ENCODE peak calls at places on chromosomes 7 and 10, in nine cellular contexts. One of them, this sample, is unnamed.

GRCh38 chr7:15801565-15801964 is 115.1 kb upstream of the MEOX2 start:
- DNase-seq in SK-MEL-5: no peak
- DNase-seq in cardiac muscle cell: peak; percentile 84
- DNase-seq in GM10248: no peak
- DNase-seq in activated T-cell treated with anti-CD3 and anti-CD28 coated beads, Interleukin-2, amount 50 U/mL, for 72 hours: no peak
- DNase-seq in T-helper 17 cell: no peak
- DNase-seq in mesenteric fat pad: no peak
- DNase-seq in RPMI7951: peak; percentile 33
- DNase-seq in AG04449: peak; percentile 44
- DNase-seq in this sample: peak; percentile 73

GRCh38 chr7:155551785-155552611 is 5.6 kb upstream of the CNPY1 start:
- DNase-seq in AG04449: no peak
- DNase-seq in activated T-cell treated with anti-CD3 and anti-CD28 coated beads, Interleukin-2, amount 50 U/mL, for 72 hours: no peak
- DNase-seq in cardiac muscle cell: no peak
- DNase-seq in mesenteric fat pad: no peak
- DNase-seq in SK-MEL-5: no peak
- DNase-seq in T-helper 17 cell: no peak
- DNase-seq in RPMI7951: no peak
- DNase-seq in GM10248: no peak
- DNase-seq in this sample: no peak

GRCh38 chr7:157484411-157485081 is 147.7 kb downstream of the DNAJB6 start:
- DNase-seq in activated T-cell treated with anti-CD3 and anti-CD28 coated beads, Interleukin-2, amount 50 U/mL, for 72 hours: no peak
- DNase-seq in mesenteric fat pad: peak; percentile 73
- DNase-seq in AG04449: no peak
- DNase-seq in cardiac muscle cell: no peak
- DNase-seq in GM10248: no peak
- DNase-seq in T-helper 17 cell: no peak
- DNase-seq in RPMI7951: no peak
- DNase-seq in SK-MEL-5: no peak
- DNase-seq in this sample: no peak

GRCh38 chr7:102208826-102209225 is 77.8 kb upstream of the SH2B2 start:
- DNase-seq in RPMI7951: no peak
- DNase-seq in activated T-cell treated with anti-CD3 and anti-CD28 coated beads, Interleukin-2, amount 50 U/mL, for 72 hours: no peak
- DNase-seq in T-helper 17 cell: no peak
- DNase-seq in GM10248: no peak
- DNase-seq in AG04449: no peak
- DNase-seq in SK-MEL-5: no peak
- DNase-seq in cardiac muscle cell: no peak
- DNase-seq in mesenteric fat pad: no peak
- DNase-seq in this sample: no peak

GRCh38 chr10:970311-971149 is 17.7 kb upstream of the GTPBP4 start:
- DNase-seq in mesenteric fat pad: peak; percentile 71
- DNase-seq in T-helper 17 cell: no peak
- DNase-seq in GM10248: no peak
- DNase-seq in AG04449: no peak
- DNase-seq in SK-MEL-5: no peak
- DNase-seq in cardiac muscle cell: peak; percentile 9
- DNase-seq in activated T-cell treated with anti-CD3 and anti-CD28 coated beads, Interleukin-2, amount 50 U/mL, for 72 hours: no peak
- DNase-seq in RPMI7951: no peak
- DNase-seq in this sample: no peak

GRCh38 chr10:7789390-7789789 is 1.4 kb downstream of the ATP5F1C start:
- DNase-seq in SK-MEL-5: no peak
- DNase-seq in activated T-cell treated with anti-CD3 and anti-CD28 coated beads, Interleukin-2, amount 50 U/mL, for 72 hours: no peak
- DNase-seq in GM10248: no peak
- DNase-seq in T-helper 17 cell: no peak
- DNase-seq in AG04449: no peak
- DNase-seq in cardiac muscle cell: peak; percentile 42
- DNase-seq in RPMI7951: peak; percentile 61
- DNase-seq in mesenteric fat pad: no peak
- DNase-seq in this sample: peak; percentile 38

GRCh38 chr10:103458720-103459119 is at the start of gene CALHM1:
- DNase-seq in activated T-cell treated with anti-CD3 and anti-CD28 coated beads, Interleukin-2, amount 50 U/mL, for 72 hours: no peak
- DNase-seq in cardiac muscle cell: no peak
- DNase-seq in AG04449: no peak
- DNase-seq in RPMI7951: no peak
- DNase-seq in SK-MEL-5: no peak
- DNase-seq in mesenteric fat pad: no peak
- DNase-seq in T-helper 17 cell: no peak
- DNase-seq in GM10248: peak; percentile 86
- DNase-seq in this sample: no peak

GRCh38 chr7:30427296-30428080 is 51.1 kb downstream of the NOD1 start:
- DNase-seq in RPMI7951: no peak
- DNase-seq in mesenteric fat pad: peak; percentile 49
- DNase-seq in AG04449: no peak
- DNase-seq in GM10248: no peak
- DNase-seq in cardiac muscle cell: no peak
- DNase-seq in activated T-cell treated with anti-CD3 and anti-CD28 coated beads, Interleukin-2, amount 50 U/mL, for 72 hours: no peak
- DNase-seq in SK-MEL-5: no peak
- DNase-seq in T-helper 17 cell: no peak
- DNase-seq in this sample: no peak

GRCh38 chr10:122567056-122567660 is 6.6 kb downstream of the DMBT1 start:
- DNase-seq in GM10248: peak; percentile 41
- DNase-seq in T-helper 17 cell: no peak
- DNase-seq in activated T-cell treated with anti-CD3 and anti-CD28 coated beads, Interleukin-2, amount 50 U/mL, for 72 hours: peak; percentile 55
- DNase-seq in cardiac muscle cell: peak; percentile 32
- DNase-seq in SK-MEL-5: peak; percentile 58
- DNase-seq in AG04449: no peak
- DNase-seq in RPMI7951: peak; percentile 22
- DNase-seq in mesenteric fat pad: no peak
- DNase-seq in this sample: no peak

GRCh38 chr7:102152672-102153585 is 133.7 kb upstream of the SH2B2 start:
- DNase-seq in activated T-cell treated with anti-CD3 and anti-CD28 coated beads, Interleukin-2, amount 50 U/mL, for 72 hours: no peak
- DNase-seq in SK-MEL-5: peak; percentile 27
- DNase-seq in AG04449: no peak
- DNase-seq in T-helper 17 cell: no peak
- DNase-seq in cardiac muscle cell: peak; percentile 86
- DNase-seq in mesenteric fat pad: no peak
- DNase-seq in GM10248: no peak
- DNase-seq in RPMI7951: peak; percentile 10
- DNase-seq in this sample: peak; percentile 64

GRCh38 chr7:23016345-23017253 is 2.7 kb upstream of the HYCC1 start:
- DNase-seq in mesenteric fat pad: no peak
- DNase-seq in cardiac muscle cell: no peak
- DNase-seq in T-helper 17 cell: no peak
- DNase-seq in AG04449: no peak
- DNase-seq in RPMI7951: no peak
- DNase-seq in activated T-cell treated with anti-CD3 and anti-CD28 coated beads, Interleukin-2, amount 50 U/mL, for 72 hours: no peak
- DNase-seq in GM10248: no peak
- DNase-seq in SK-MEL-5: no peak
- DNase-seq in this sample: no peak

GRCh38 chr7:107837145-107837512 is 34.1 kb upstream of the SLC26A3 start:
- DNase-seq in activated T-cell treated with anti-CD3 and anti-CD28 coated beads, Interleukin-2, amount 50 U/mL, for 72 hours: no peak
- DNase-seq in RPMI7951: no peak
- DNase-seq in SK-MEL-5: no peak
- DNase-seq in mesenteric fat pad: no peak
- DNase-seq in cardiac muscle cell: no peak
- DNase-seq in AG04449: no peak
- DNase-seq in T-helper 17 cell: no peak
- DNase-seq in GM10248: no peak
- DNase-seq in this sample: no peak

GRCh38 chr7:4799508-4800268 is 24.3 kb downstream of the AP5Z1 start:
- DNase-seq in RPMI7951: no peak
- DNase-seq in cardiac muscle cell: peak; percentile 19
- DNase-seq in T-helper 17 cell: no peak
- DNase-seq in AG04449: no peak
- DNase-seq in activated T-cell treated with anti-CD3 and anti-CD28 coated beads, Interleukin-2, amount 50 U/mL, for 72 hours: no peak
- DNase-seq in GM10248: no peak
- DNase-seq in mesenteric fat pad: no peak
- DNase-seq in SK-MEL-5: no peak
- DNase-seq in this sample: no peak

GRCh38 chr7:47393406-47393805 is 188.5 kb downstream of the TNS3 start:
- DNase-seq in cardiac muscle cell: no peak
- DNase-seq in GM10248: no peak
- DNase-seq in T-helper 17 cell: no peak
- DNase-seq in SK-MEL-5: no peak
- DNase-seq in RPMI7951: no peak
- DNase-seq in mesenteric fat pad: peak; percentile 55
- DNase-seq in activated T-cell treated with anti-CD3 and anti-CD28 coated beads, Interleukin-2, amount 50 U/mL, for 72 hours: no peak
- DNase-seq in AG04449: no peak
- DNase-seq in this sample: no peak

GRCh38 chr7:98250789-98251188 is 1.2 kb downstream of the TECPR1 start:
- DNase-seq in GM10248: peak; percentile 68
- DNase-seq in RPMI7951: no peak
- DNase-seq in activated T-cell treated with anti-CD3 and anti-CD28 coated beads, Interleukin-2, amount 50 U/mL, for 72 hours: peak; percentile 57
- DNase-seq in T-helper 17 cell: no peak
- DNase-seq in AG04449: no peak
- DNase-seq in mesenteric fat pad: no peak
- DNase-seq in cardiac muscle cell: no peak
- DNase-seq in SK-MEL-5: no peak
- DNase-seq in this sample: no peak

GRCh38 chr7:139852482-139852845 is 23.4 kb downstream of the TBXAS1 start:
- DNase-seq in cardiac muscle cell: no peak
- DNase-seq in GM10248: no peak
- DNase-seq in SK-MEL-5: no peak
- DNase-seq in AG04449: no peak
- DNase-seq in RPMI7951: no peak
- DNase-seq in activated T-cell treated with anti-CD3 and anti-CD28 coated beads, Interleukin-2, amount 50 U/mL, for 72 hours: no peak
- DNase-seq in mesenteric fat pad: no peak
- DNase-seq in T-helper 17 cell: no peak
- DNase-seq in this sample: no peak

GRCh38 chr10:116272497-116273221 is at the start of gene GFRA1:
- DNase-seq in GM10248: peak; percentile 22
- DNase-seq in mesenteric fat pad: peak; percentile 91
- DNase-seq in activated T-cell treated with anti-CD3 and anti-CD28 coated beads, Interleukin-2, amount 50 U/mL, for 72 hours: no peak
- DNase-seq in cardiac muscle cell: peak; percentile 12
- DNase-seq in SK-MEL-5: no peak
- DNase-seq in RPMI7951: no peak
- DNase-seq in T-helper 17 cell: no peak
- DNase-seq in AG04449: no peak
- DNase-seq in this sample: no peak

GRCh38 chr10:10222288-10222945 is 795.3 kb upstream of the CELF2 start:
- DNase-seq in mesenteric fat pad: no peak
- DNase-seq in cardiac muscle cell: peak; percentile 73
- DNase-seq in GM10248: no peak
- DNase-seq in activated T-cell treated with anti-CD3 and anti-CD28 coated beads, Interleukin-2, amount 50 U/mL, for 72 hours: no peak
- DNase-seq in SK-MEL-5: no peak
- DNase-seq in RPMI7951: no peak
- DNase-seq in AG04449: no peak
- DNase-seq in T-helper 17 cell: no peak
- DNase-seq in this sample: peak; percentile 25

GRCh38 chr7:100983451-100984187 is 14.3 kb downstream of the MUC12 start:
- DNase-seq in mesenteric fat pad: no peak
- DNase-seq in RPMI7951: no peak
- DNase-seq in GM10248: no peak
- DNase-seq in cardiac muscle cell: peak; percentile 18
- DNase-seq in AG04449: peak; percentile 73
- DNase-seq in SK-MEL-5: no peak
- DNase-seq in activated T-cell treated with anti-CD3 and anti-CD28 coated beads, Interleukin-2, amount 50 U/mL, for 72 hours: no peak
- DNase-seq in T-helper 17 cell: no peak
- DNase-seq in this sample: peak; percentile 56

GRCh38 chr7:158705234-158705890 is 758 bp upstream of the NCAPG2 start:
- DNase-seq in SK-MEL-5: peak; percentile 27
- DNase-seq in AG04449: no peak
- DNase-seq in mesenteric fat pad: no peak
- DNase-seq in GM10248: no peak
- DNase-seq in RPMI7951: peak; percentile 51
- DNase-seq in activated T-cell treated with anti-CD3 and anti-CD28 coated beads, Interleukin-2, amount 50 U/mL, for 72 hours: no peak
- DNase-seq in cardiac muscle cell: no peak
- DNase-seq in T-helper 17 cell: no peak
- DNase-seq in this sample: no peak

GRCh38 chr10:6203331-6204062 is 765 bp downstream of the PFKFB3 start:
- DNase-seq in cardiac muscle cell: peak; percentile 64
- DNase-seq in RPMI7951: peak; percentile 75
- DNase-seq in activated T-cell treated with anti-CD3 and anti-CD28 coated beads, Interleukin-2, amount 50 U/mL, for 72 hours: peak; percentile 84
- DNase-seq in SK-MEL-5: peak; percentile 43
- DNase-seq in T-helper 17 cell: peak; percentile 45
- DNase-seq in GM10248: peak; percentile 85
- DNase-seq in AG04449: no peak
- DNase-seq in mesenteric fat pad: no peak
- DNase-seq in this sample: peak; percentile 30

GRCh38 chr7:27091936-27092752 is 3.7 kb downstream of the HOXA1 start:
- DNase-seq in cardiac muscle cell: no peak
- DNase-seq in mesenteric fat pad: no peak
- DNase-seq in AG04449: no peak
- DNase-seq in T-helper 17 cell: no peak
- DNase-seq in activated T-cell treated with anti-CD3 and anti-CD28 coated beads, Interleukin-2, amount 50 U/mL, for 72 hours: no peak
- DNase-seq in SK-MEL-5: no peak
- DNase-seq in GM10248: no peak
- DNase-seq in RPMI7951: no peak
- DNase-seq in this sample: no peak

GRCh38 chr10:48767752-48768450 is 83.2 kb downstream of the WDFY4 start:
- DNase-seq in mesenteric fat pad: peak; percentile 67
- DNase-seq in AG04449: no peak
- DNase-seq in activated T-cell treated with anti-CD3 and anti-CD28 coated beads, Interleukin-2, amount 50 U/mL, for 72 hours: no peak
- DNase-seq in cardiac muscle cell: no peak
- DNase-seq in SK-MEL-5: no peak
- DNase-seq in RPMI7951: no peak
- DNase-seq in T-helper 17 cell: no peak
- DNase-seq in GM10248: no peak
- DNase-seq in this sample: no peak

GRCh38 chr10:108180883-108181282 is 1016.4 kb upstream of the SORCS1 start:
- DNase-seq in mesenteric fat pad: no peak
- DNase-seq in T-helper 17 cell: no peak
- DNase-seq in GM10248: no peak
- DNase-seq in AG04449: no peak
- DNase-seq in RPMI7951: peak; percentile 56
- DNase-seq in activated T-cell treated with anti-CD3 and anti-CD28 coated beads, Interleukin-2, amount 50 U/mL, for 72 hours: no peak
- DNase-seq in cardiac muscle cell: no peak
- DNase-seq in SK-MEL-5: no peak
- DNase-seq in this sample: peak; percentile 9

GRCh38 chr10:102674566-102674965 is 30.3 kb downstream of the TRIM8 start:
- DNase-seq in mesenteric fat pad: no peak
- DNase-seq in T-helper 17 cell: no peak
- DNase-seq in GM10248: peak; percentile 26
- DNase-seq in cardiac muscle cell: no peak
- DNase-seq in activated T-cell treated with anti-CD3 and anti-CD28 coated beads, Interleukin-2, amount 50 U/mL, for 72 hours: no peak
- DNase-seq in AG04449: no peak
- DNase-seq in RPMI7951: no peak
- DNase-seq in SK-MEL-5: no peak
- DNase-seq in this sample: no peak

GRCh38 chr10:80462986-80463741 is 9.1 kb downstream of the TSPAN14 start:
- DNase-seq in AG04449: no peak
- DNase-seq in mesenteric fat pad: no peak
- DNase-seq in GM10248: no peak
- DNase-seq in RPMI7951: peak; percentile 79
- DNase-seq in T-helper 17 cell: no peak
- DNase-seq in SK-MEL-5: no peak
- DNase-seq in cardiac muscle cell: no peak
- DNase-seq in activated T-cell treated with anti-CD3 and anti-CD28 coated beads, Interleukin-2, amount 50 U/mL, for 72 hours: no peak
- DNase-seq in this sample: peak; percentile 66

GRCh38 chr7:54719974-54720373 is 39.0 kb downstream of the SEC61G start:
- DNase-seq in cardiac muscle cell: no peak
- DNase-seq in mesenteric fat pad: no peak
- DNase-seq in RPMI7951: no peak
- DNase-seq in activated T-cell treated with anti-CD3 and anti-CD28 coated beads, Interleukin-2, amount 50 U/mL, for 72 hours: no peak
- DNase-seq in GM10248: no peak
- DNase-seq in AG04449: no peak
- DNase-seq in SK-MEL-5: no peak
- DNase-seq in T-helper 17 cell: no peak
- DNase-seq in this sample: no peak

GRCh38 chr7:491958-492713 is 27.5 kb downstream of the PDGFA start:
- DNase-seq in mesenteric fat pad: peak; percentile 87
- DNase-seq in activated T-cell treated with anti-CD3 and anti-CD28 coated beads, Interleukin-2, amount 50 U/mL, for 72 hours: no peak
- DNase-seq in SK-MEL-5: no peak
- DNase-seq in cardiac muscle cell: no peak
- DNase-seq in GM10248: no peak
- DNase-seq in T-helper 17 cell: no peak
- DNase-seq in AG04449: no peak
- DNase-seq in RPMI7951: no peak
- DNase-seq in this sample: no peak

GRCh38 chr10:111077715-111078504 is 1.1 kb downstream of the ADRA2A start:
- DNase-seq in AG04449: no peak
- DNase-seq in GM10248: peak; percentile 24
- DNase-seq in SK-MEL-5: no peak
- DNase-seq in mesenteric fat pad: no peak
- DNase-seq in cardiac muscle cell: peak; percentile 25
- DNase-seq in RPMI7951: no peak
- DNase-seq in activated T-cell treated with anti-CD3 and anti-CD28 coated beads, Interleukin-2, amount 50 U/mL, for 72 hours: peak; percentile 32
- DNase-seq in T-helper 17 cell: no peak
- DNase-seq in this sample: no peak

GRCh38 chr10:58518775-58519174 is 6.1 kb downstream of the BICC1 start:
- DNase-seq in GM10248: no peak
- DNase-seq in activated T-cell treated with anti-CD3 and anti-CD28 coated beads, Interleukin-2, amount 50 U/mL, for 72 hours: no peak
- DNase-seq in SK-MEL-5: no peak
- DNase-seq in RPMI7951: no peak
- DNase-seq in mesenteric fat pad: no peak
- DNase-seq in AG04449: no peak
- DNase-seq in cardiac muscle cell: no peak
- DNase-seq in T-helper 17 cell: no peak
- DNase-seq in this sample: peak; percentile 57

GRCh38 chr7:30924624-30925023 is 13.0 kb downstream of the AQP1 start:
- DNase-seq in AG04449: no peak
- DNase-seq in RPMI7951: no peak
- DNase-seq in cardiac muscle cell: no peak
- DNase-seq in activated T-cell treated with anti-CD3 and anti-CD28 coated beads, Interleukin-2, amount 50 U/mL, for 72 hours: no peak
- DNase-seq in T-helper 17 cell: no peak
- DNase-seq in GM10248: no peak
- DNase-seq in mesenteric fat pad: no peak
- DNase-seq in SK-MEL-5: no peak
- DNase-seq in this sample: no peak

This sample was measured in astrocyte.